ENCODE peak calls at places on chromosomes 5 and 9, in seven cellular contexts. One of them, this sample, is unnamed.

GRCh38 chr9:116232425-116233159 is 79.0 kb downstream of the PAPPA start:
- DNase-seq in brain microvascular endothelial cell: peak
- DNase-seq in cardiac muscle cell: peak
- DNase-seq in BJ: no peak
- DNase-seq in astrocyte of the spinal cord: peak
- DNase-seq in kidney epithelial cell: peak
- DNase-seq in cardiac fibroblast: peak
- DNase-seq in this sample: peak

GRCh38 chr9:95077053-95077765 is 240.3 kb downstream of the FANCC start:
- DNase-seq in brain microvascular endothelial cell: no peak
- DNase-seq in cardiac muscle cell: no peak
- DNase-seq in BJ: no peak
- DNase-seq in astrocyte of the spinal cord: no peak
- DNase-seq in kidney epithelial cell: no peak
- DNase-seq in cardiac fibroblast: no peak
- DNase-seq in this sample: no peak

GRCh38 chr5:88509403-88509802 is 240.8 kb upstream of the TMEM161B start:
- DNase-seq in brain microvascular endothelial cell: no peak
- DNase-seq in cardiac muscle cell: no peak
- DNase-seq in BJ: no peak
- DNase-seq in astrocyte of the spinal cord: no peak
- DNase-seq in kidney epithelial cell: no peak
- DNase-seq in cardiac fibroblast: no peak
- DNase-seq in this sample: no peak

GRCh38 chr9:120937596-120937995 is 11.0 kb upstream of the TRAF1 start:
- DNase-seq in brain microvascular endothelial cell: no peak
- DNase-seq in cardiac muscle cell: peak
- DNase-seq in BJ: no peak
- DNase-seq in astrocyte of the spinal cord: peak
- DNase-seq in kidney epithelial cell: no peak
- DNase-seq in cardiac fibroblast: peak
- DNase-seq in this sample: no peak

GRCh38 chr9:115234094-115234493 is 116.1 kb upstream of the TNC start:
- DNase-seq in brain microvascular endothelial cell: peak
- DNase-seq in cardiac muscle cell: peak
- DNase-seq in BJ: peak
- DNase-seq in astrocyte of the spinal cord: peak
- DNase-seq in kidney epithelial cell: peak
- DNase-seq in cardiac fibroblast: peak
- DNase-seq in this sample: peak

GRCh38 chr9:110672873-110673508 is 4.4 kb downstream of the MUSK start:
- DNase-seq in brain microvascular endothelial cell: no peak
- DNase-seq in cardiac muscle cell: no peak
- DNase-seq in BJ: no peak
- DNase-seq in astrocyte of the spinal cord: no peak
- DNase-seq in kidney epithelial cell: no peak
- DNase-seq in cardiac fibroblast: no peak
- DNase-seq in this sample: no peak

GRCh38 chr5:153896701-153897100 is 142.0 kb downstream of the FAM114A2 start:
- DNase-seq in brain microvascular endothelial cell: peak
- DNase-seq in cardiac muscle cell: peak
- DNase-seq in BJ: peak
- DNase-seq in astrocyte of the spinal cord: peak
- DNase-seq in kidney epithelial cell: no peak
- DNase-seq in cardiac fibroblast: peak
- DNase-seq in this sample: peak

GRCh38 chr9:22452415-22453010 is 5.9 kb downstream of the DMRTA1 start:
- DNase-seq in brain microvascular endothelial cell: peak
- DNase-seq in cardiac muscle cell: peak
- DNase-seq in BJ: no peak
- DNase-seq in astrocyte of the spinal cord: peak
- DNase-seq in kidney epithelial cell: no peak
- DNase-seq in cardiac fibroblast: peak
- DNase-seq in this sample: peak

GRCh38 chr5:11602298-11602697 is 301.9 kb downstream of the CTNND2 start:
- DNase-seq in brain microvascular endothelial cell: no peak
- DNase-seq in cardiac muscle cell: no peak
- DNase-seq in BJ: no peak
- DNase-seq in astrocyte of the spinal cord: no peak
- DNase-seq in kidney epithelial cell: no peak
- DNase-seq in cardiac fibroblast: no peak
- DNase-seq in this sample: no peak

GRCh38 chr9:112838342-112838741 is 52.3 kb downstream of the SLC46A2 start:
- DNase-seq in brain microvascular endothelial cell: no peak
- DNase-seq in cardiac muscle cell: no peak
- DNase-seq in BJ: no peak
- DNase-seq in astrocyte of the spinal cord: no peak
- DNase-seq in kidney epithelial cell: no peak
- DNase-seq in cardiac fibroblast: no peak
- DNase-seq in this sample: no peak

GRCh38 chr9:89606567-89607311 is 1.9 kb downstream of the GADD45G start:
- DNase-seq in brain microvascular endothelial cell: peak
- DNase-seq in cardiac muscle cell: peak
- DNase-seq in BJ: no peak
- DNase-seq in astrocyte of the spinal cord: no peak
- DNase-seq in kidney epithelial cell: peak
- DNase-seq in cardiac fibroblast: peak
- DNase-seq in this sample: no peak

GRCh38 chr5:151661096-151661495 is 25.6 kb downstream of the SPARC start:
- DNase-seq in brain microvascular endothelial cell: no peak
- DNase-seq in cardiac muscle cell: no peak
- DNase-seq in BJ: no peak
- DNase-seq in astrocyte of the spinal cord: no peak
- DNase-seq in kidney epithelial cell: no peak
- DNase-seq in cardiac fibroblast: no peak
- DNase-seq in this sample: peak

GRCh38 chr5:4208996-4209395 is 613.4 kb downstream of the IRX1 start:
- DNase-seq in brain microvascular endothelial cell: no peak
- DNase-seq in cardiac muscle cell: no peak
- DNase-seq in BJ: no peak
- DNase-seq in astrocyte of the spinal cord: no peak
- DNase-seq in kidney epithelial cell: no peak
- DNase-seq in cardiac fibroblast: no peak
- DNase-seq in this sample: no peak

GRCh38 chr5:146680846-146681585 is 165.0 kb upstream of the GPR151 start:
- DNase-seq in brain microvascular endothelial cell: no peak
- DNase-seq in cardiac muscle cell: no peak
- DNase-seq in BJ: no peak
- DNase-seq in astrocyte of the spinal cord: no peak
- DNase-seq in kidney epithelial cell: no peak
- DNase-seq in cardiac fibroblast: no peak
- DNase-seq in this sample: no peak

GRCh38 chr5:417301-417700 is 25.7 kb upstream of the EXOC3 start:
- DNase-seq in brain microvascular endothelial cell: no peak
- DNase-seq in cardiac muscle cell: no peak
- DNase-seq in BJ: no peak
- DNase-seq in astrocyte of the spinal cord: no peak
- DNase-seq in kidney epithelial cell: no peak
- DNase-seq in cardiac fibroblast: no peak
- DNase-seq in this sample: no peak

GRCh38 chr5:42951847-42952411 is 88.2 kb downstream of the ANXA2R start:
- DNase-seq in brain microvascular endothelial cell: peak
- DNase-seq in cardiac muscle cell: peak
- DNase-seq in BJ: no peak
- DNase-seq in astrocyte of the spinal cord: peak
- DNase-seq in kidney epithelial cell: no peak
- DNase-seq in cardiac fibroblast: peak
- DNase-seq in this sample: peak

GRCh38 chr9:36063804-36064447 is 27.2 kb downstream of the RECK start:
- DNase-seq in brain microvascular endothelial cell: peak
- DNase-seq in cardiac muscle cell: peak
- DNase-seq in BJ: no peak
- DNase-seq in astrocyte of the spinal cord: peak
- DNase-seq in kidney epithelial cell: no peak
- DNase-seq in cardiac fibroblast: peak
- DNase-seq in this sample: no peak

GRCh38 chr5:108504974-108505373 is 123.1 kb upstream of the FBXL17 start:
- DNase-seq in brain microvascular endothelial cell: no peak
- DNase-seq in cardiac muscle cell: no peak
- DNase-seq in BJ: no peak
- DNase-seq in astrocyte of the spinal cord: no peak
- DNase-seq in kidney epithelial cell: no peak
- DNase-seq in cardiac fibroblast: no peak
- DNase-seq in this sample: no peak

GRCh38 chr5:74384851-74385250 is 255.7 kb downstream of the ENC1 start:
- DNase-seq in brain microvascular endothelial cell: no peak
- DNase-seq in cardiac muscle cell: no peak
- DNase-seq in BJ: no peak
- DNase-seq in astrocyte of the spinal cord: peak
- DNase-seq in kidney epithelial cell: no peak
- DNase-seq in cardiac fibroblast: no peak
- DNase-seq in this sample: peak

GRCh38 chr9:110502842-110503241 is 76.7 kb downstream of the SVEP1 start:
- DNase-seq in brain microvascular endothelial cell: no peak
- DNase-seq in cardiac muscle cell: peak
- DNase-seq in BJ: no peak
- DNase-seq in astrocyte of the spinal cord: no peak
- DNase-seq in kidney epithelial cell: no peak
- DNase-seq in cardiac fibroblast: no peak
- DNase-seq in this sample: no peak

GRCh38 chr9:2134391-2134790 is 119.2 kb downstream of the SMARCA2 start:
- DNase-seq in brain microvascular endothelial cell: peak
- DNase-seq in cardiac muscle cell: peak
- DNase-seq in BJ: no peak
- DNase-seq in astrocyte of the spinal cord: peak
- DNase-seq in kidney epithelial cell: no peak
- DNase-seq in cardiac fibroblast: peak
- DNase-seq in this sample: peak

GRCh38 chr5:57889558-57889957 is 406.9 kb upstream of the ACTBL2 start:
- DNase-seq in brain microvascular endothelial cell: peak
- DNase-seq in cardiac muscle cell: peak
- DNase-seq in BJ: peak
- DNase-seq in astrocyte of the spinal cord: peak
- DNase-seq in kidney epithelial cell: peak
- DNase-seq in cardiac fibroblast: peak
- DNase-seq in this sample: peak
- TF ChIP-seq CTCF in brain microvascular endothelial cell: peak
- TF ChIP-seq CTCF in cardiac muscle cell: peak
- TF ChIP-seq CTCF in BJ: peak
- TF ChIP-seq CTCF in astrocyte of the spinal cord: peak
- TF ChIP-seq CTCF in kidney epithelial cell: peak
- TF ChIP-seq CTCF in cardiac fibroblast: peak
- TF ChIP-seq CTCF in this sample: peak

GRCh38 chr5:34684980-34685352 is 28.8 kb downstream of the RAI14 start:
- DNase-seq in brain microvascular endothelial cell: no peak
- DNase-seq in cardiac muscle cell: no peak
- DNase-seq in BJ: no peak
- DNase-seq in astrocyte of the spinal cord: no peak
- DNase-seq in kidney epithelial cell: no peak
- DNase-seq in cardiac fibroblast: no peak
- DNase-seq in this sample: no peak

GRCh38 chr5:34684281-34684979 is 28.3 kb downstream of the RAI14 start:
- DNase-seq in brain microvascular endothelial cell: peak
- DNase-seq in cardiac muscle cell: peak
- DNase-seq in BJ: no peak
- DNase-seq in astrocyte of the spinal cord: peak
- DNase-seq in kidney epithelial cell: peak
- DNase-seq in cardiac fibroblast: peak
- DNase-seq in this sample: peak

GRCh38 chr5:34687269-34688011 is 31.3 kb downstream of the RAI14 start:
- DNase-seq in brain microvascular endothelial cell: peak
- DNase-seq in cardiac muscle cell: peak
- DNase-seq in BJ: no peak
- DNase-seq in astrocyte of the spinal cord: peak
- DNase-seq in kidney epithelial cell: no peak
- DNase-seq in cardiac fibroblast: peak
- DNase-seq in this sample: peak

GRCh38 chr5:34686762-34687268 is 30.7 kb downstream of the RAI14 start:
- DNase-seq in brain microvascular endothelial cell: peak
- DNase-seq in cardiac muscle cell: peak
- DNase-seq in BJ: no peak
- DNase-seq in astrocyte of the spinal cord: peak
- DNase-seq in kidney epithelial cell: peak
- DNase-seq in cardiac fibroblast: peak
- DNase-seq in this sample: peak

DNA sequence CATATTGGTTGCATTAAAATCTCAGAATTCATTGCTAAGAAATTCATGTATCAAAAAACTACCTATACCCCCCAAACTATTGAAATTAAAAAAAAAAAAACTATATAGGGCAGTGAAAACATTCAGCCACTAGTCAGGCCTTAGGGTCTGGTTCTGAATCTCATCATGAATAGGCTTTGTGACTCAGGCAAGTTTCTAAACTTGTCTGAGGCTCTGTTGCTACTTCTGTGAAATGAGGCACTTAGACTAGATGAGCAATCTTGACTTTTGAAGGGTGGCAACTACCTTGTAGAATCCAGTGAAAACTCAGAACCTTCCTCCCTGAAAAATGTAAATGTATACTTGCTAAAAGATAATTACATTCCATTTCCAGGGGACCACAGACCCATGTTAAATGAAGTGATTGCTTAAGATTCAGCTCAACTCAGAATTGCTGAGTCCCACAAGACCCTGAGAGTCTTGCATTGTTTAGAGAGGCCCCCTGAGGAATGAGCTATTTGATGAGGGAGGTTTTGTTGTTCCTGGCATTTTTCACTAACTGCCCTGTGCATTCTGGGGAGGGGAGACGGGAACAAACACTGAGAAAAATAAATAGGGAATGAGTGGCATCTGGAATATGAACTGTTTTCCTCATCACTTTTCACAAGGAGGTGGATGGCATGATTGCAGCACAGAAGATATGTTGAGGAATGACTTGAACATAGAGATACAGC is 29.5 kb downstream of the RAI14 start:
- DNase-seq in brain microvascular endothelial cell: peak
- DNase-seq in cardiac muscle cell: peak
- DNase-seq in BJ: no peak
- DNase-seq in astrocyte of the spinal cord: peak
- DNase-seq in kidney epithelial cell: no peak
- DNase-seq in cardiac fibroblast: peak
- DNase-seq in this sample: peak
- H3K4me3 ChIP-seq in brain microvascular endothelial cell: no peak
- H3K4me3 ChIP-seq in cardiac muscle cell: no peak
- H3K4me3 ChIP-seq in BJ: no peak
- H3K4me3 ChIP-seq in astrocyte of the spinal cord: no peak
- H3K4me3 ChIP-seq in kidney epithelial cell: no peak
- H3K4me3 ChIP-seq in cardiac fibroblast: no peak
- H3K4me3 ChIP-seq in this sample: no peak

GRCh38 chr9:134175808-134176598 is 11.6 kb upstream of the RNU6ATAC start:
- DNase-seq in brain microvascular endothelial cell: no peak
- DNase-seq in cardiac muscle cell: no peak
- DNase-seq in BJ: no peak
- DNase-seq in astrocyte of the spinal cord: no peak
- DNase-seq in kidney epithelial cell: no peak
- DNase-seq in cardiac fibroblast: no peak
- DNase-seq in this sample: no peak
- TF ChIP-seq CTCF in brain microvascular endothelial cell: no peak
- TF ChIP-seq CTCF in cardiac muscle cell: peak
- TF ChIP-seq CTCF in BJ: no peak
- TF ChIP-seq CTCF in astrocyte of the spinal cord: peak
- TF ChIP-seq CTCF in kidney epithelial cell: peak
- TF ChIP-seq CTCF in cardiac fibroblast: peak
- TF ChIP-seq CTCF in this sample: no peak

DNA sequence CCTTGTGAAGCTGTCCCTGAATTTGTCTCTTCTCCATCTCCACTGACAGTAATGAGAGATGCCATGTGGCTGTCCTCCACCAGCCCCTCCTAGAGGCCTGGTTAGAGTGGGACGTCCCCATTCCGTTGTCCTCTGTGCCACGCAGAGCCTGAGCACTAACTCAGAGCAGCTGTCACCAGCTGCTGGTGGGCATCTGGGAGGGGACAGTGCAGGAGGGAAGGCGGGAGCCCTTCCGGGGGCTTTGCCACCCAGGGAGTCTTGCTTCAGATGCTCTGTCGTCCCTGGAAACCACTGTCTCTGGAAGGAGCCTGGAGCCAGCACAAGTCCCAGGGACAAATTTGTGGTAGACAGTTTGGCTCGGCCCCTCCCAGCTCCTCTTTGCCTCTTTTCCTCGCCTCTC is 78.7 kb downstream of the PDZD2 start:
- DNase-seq in brain microvascular endothelial cell: no peak
- DNase-seq in cardiac muscle cell: no peak
- DNase-seq in BJ: no peak
- DNase-seq in astrocyte of the spinal cord: no peak
- DNase-seq in kidney epithelial cell: no peak
- DNase-seq in cardiac fibroblast: no peak
- DNase-seq in this sample: no peak
- H3K4me3 ChIP-seq in brain microvascular endothelial cell: no peak
- H3K4me3 ChIP-seq in cardiac muscle cell: no peak
- H3K4me3 ChIP-seq in BJ: no peak
- H3K4me3 ChIP-seq in astrocyte of the spinal cord: no peak
- H3K4me3 ChIP-seq in kidney epithelial cell: no peak
- H3K4me3 ChIP-seq in cardiac fibroblast: no peak
- H3K4me3 ChIP-seq in this sample: no peak

This sample was measured in AG10803.